ENCODE peak calls at places on chromosomes 6 and 20, in eight cellular contexts. X is K562, A is heart left ventricle, I is A549, B is upper lobe of left lung, O is stomach, Q is transverse colon, G is right lobe of liver. W is an unnamed sample.

GRCh38 chr6:111950661-111951426 is 77.6 kb upstream of the FYN start:
- DNase-seq in A (peak), I (no peak), G (no peak), Q (no peak), O (no peak), X (no peak), B (no peak), W (no peak)

GRCh38 chr6:15429146-15430110 is 183.6 kb downstream of the JARID2 start:
- DNase-seq in G (no peak), Q (no peak), X (no peak), A (no peak), I (no peak), O (no peak), B (no peak), W (no peak)

GRCh38 chr6:113997106-113997505 is 26.2 kb upstream of the HDAC2 start:
- DNase-seq in B (no peak), I (peak), O (no peak), A (no peak), G (no peak), Q (no peak), X (no peak), W (no peak)

GRCh38 chr6:128259036-128259734 is 261.2 kb downstream of the PTPRK start:
- DNase-seq in A (no peak), Q (no peak), X (no peak), I (no peak), G (no peak), O (no peak), B (no peak), W (no peak)

GRCh38 chr6:105459049-105459448 is 56.2 kb upstream of the PREP start:
- DNase-seq in O (no peak), X (no peak), Q (no peak), I (no peak), G (no peak), A (no peak), B (no peak), W (no peak)

GRCh38 chr6:147418523-147418922 is 90.0 kb upstream of the SAMD5 start:
- DNase-seq in A (no peak), B (no peak), O (no peak), G (no peak), X (no peak), I (no peak), Q (no peak), W (no peak)

GRCh38 chr6:45630801-45631200 is 253.1 kb upstream of the SUPT3H start:
- DNase-seq in B (no peak), A (no peak), O (no peak), X (no peak), I (no peak), Q (no peak), G (no peak), W (peak)

GRCh38 chr6:24743265-24743943 is 24.4 kb upstream of the C6orf62 start:
- DNase-seq in X (peak), I (peak), O (peak), A (no peak), Q (no peak), B (no peak), G (no peak), W (peak)

GRCh38 chr6:169162968-169163903 is 90.4 kb downstream of the THBS2 start:
- DNase-seq in G (no peak), B (no peak), X (no peak), O (no peak), A (no peak), Q (no peak), I (peak), W (peak)

GRCh38 chr6:42279144-42279781 is 61.6 kb upstream of the MRPS10 start:
- DNase-seq in I (peak), A (peak), X (no peak), O (no peak), G (no peak), B (peak), Q (peak), W (no peak)

GRCh38 chr20:53774487-53775203 is 181.0 kb upstream of the ZNF217 start:
- DNase-seq in I (peak), X (no peak), B (no peak), A (no peak), O (no peak), G (no peak), Q (no peak), W (no peak)

GRCh38 chr20:431012-431904 is 23.2 kb downstream of the RBCK1 start:
- DNase-seq in I (peak), O (peak), A (peak), X (peak), G (no peak), B (no peak), Q (peak), W (peak)

GRCh38 chr6:48447251-48447650 is 336.3 kb upstream of the PTCHD4 start:
- DNase-seq in Q (no peak), A (no peak), O (no peak), B (no peak), I (no peak), X (no peak), G (no peak), W (no peak)
- TF ChIP-seq POLR2A in Q (no peak), A (no peak), O (no peak), B (no peak), I (no peak), X (no peak), G (no peak), W (no peak)

GRCh38 chr20:57481281-57481711 is 43.6 kb downstream of the CTCFL start:
- DNase-seq in I (no peak), A (no peak), O (no peak), G (peak), X (no peak), Q (no peak), B (peak), W (no peak)
- H3K4me3 ChIP-seq in I (no peak), A (no peak), O (no peak), G (no peak), X (no peak), Q (no peak), B (no peak), W (no peak)

DNA sequence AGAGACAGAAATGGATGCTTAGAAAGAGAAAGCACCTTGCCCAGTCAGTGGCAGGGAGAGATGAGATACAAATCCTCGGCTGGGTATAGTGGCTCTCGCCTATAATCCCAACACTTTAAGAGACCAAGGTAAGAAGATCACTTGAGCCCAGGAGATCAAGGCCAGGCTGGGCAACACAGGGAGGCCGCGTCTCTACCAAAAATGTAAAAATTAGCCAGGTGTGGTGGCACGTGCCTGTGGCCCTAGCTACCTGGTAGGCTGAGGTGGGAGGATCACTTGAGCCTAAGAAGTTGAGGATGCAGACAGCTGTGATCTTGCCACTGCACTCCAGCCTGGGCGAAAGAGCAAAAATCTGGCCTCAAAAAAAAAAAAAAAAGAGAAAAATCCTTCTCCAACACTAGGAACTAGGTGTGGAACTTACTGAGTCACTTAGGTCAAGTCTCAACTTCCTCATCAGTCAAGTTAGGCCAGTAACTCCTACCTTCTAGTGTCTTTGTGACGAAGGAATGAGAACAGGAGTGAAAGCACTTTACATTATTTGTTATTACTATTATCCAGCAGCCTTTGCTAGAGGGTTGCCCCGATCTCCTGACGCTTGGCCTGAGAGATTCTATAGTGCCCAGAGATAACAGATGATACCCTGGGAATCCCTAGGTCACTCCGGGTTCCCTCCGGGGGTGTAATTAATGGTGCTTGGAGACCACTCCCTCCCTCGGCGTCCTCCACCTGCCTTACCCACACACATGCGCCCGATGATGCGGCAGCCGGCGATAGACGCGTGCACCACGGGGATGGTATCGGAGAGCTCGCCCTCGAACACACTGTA is 918 bp downstream of the EIF6 start:
- DNase-seq in O (no peak), X (peak), A (no peak), Q (no peak), G (no peak), B (no peak), I (no peak), W (no peak)
- TF ChIP-seq POLR2A in O (no peak), X (no peak), A (no peak), Q (peak), G (no peak), B (no peak), I (no peak), W (no peak)

DNA sequence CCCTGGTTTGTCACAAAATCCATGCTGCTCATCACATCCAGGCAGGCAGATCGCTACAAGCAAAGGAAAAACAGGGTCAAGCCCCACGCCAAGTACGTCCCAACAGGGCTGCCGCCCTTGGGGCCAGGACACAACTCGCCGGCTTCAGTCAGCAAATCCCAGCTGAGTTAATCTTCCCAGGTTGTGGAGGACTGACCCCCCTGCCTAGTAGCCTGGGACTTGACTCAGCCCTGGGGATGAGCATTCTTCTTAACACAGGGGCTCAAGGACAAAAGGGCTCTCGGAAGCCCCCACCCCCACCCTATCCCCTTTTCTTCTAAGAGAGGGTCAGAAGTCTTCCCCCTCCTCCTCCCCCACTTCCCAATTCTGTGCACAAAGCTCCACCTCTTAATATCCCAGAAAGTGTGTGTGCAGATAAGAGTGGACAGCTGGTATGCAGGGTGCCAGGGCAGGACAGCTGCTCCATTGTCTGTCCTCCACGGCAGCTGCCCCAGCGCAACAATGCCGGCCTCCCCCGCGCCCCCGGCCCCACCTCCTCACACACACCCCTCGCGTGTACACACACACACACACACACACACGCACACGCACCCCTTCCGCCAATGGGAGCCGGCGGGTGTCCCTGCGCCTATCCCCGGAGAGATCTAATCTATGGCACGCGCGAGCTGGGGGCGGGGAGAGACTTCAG is 4.5 kb downstream of the DLL1 start:
- DNase-seq in G (peak), A (peak), O (peak), I (no peak), Q (peak), B (peak), X (peak), W (peak)
- H3K4me3 ChIP-seq in G (no peak), A (no peak), O (peak), I (no peak), Q (peak), B (no peak), X (no peak), W (no peak)